ENCODE peak calls at places on chromosome X, in eight cellular contexts. L, N, G, W, D, Y, P and C are unnamed samples.

GRCh38 chrX:53445977-53446376 is 11.8 kb upstream of the HSD17B10 start:
- DNase-seq in L (peak), G (peak), N (peak), P (peak), Y (peak), W (no peak), D (peak), C (no peak)

GRCh38 chrX:35122756-35123155 is 180.2 kb downstream of the FAM47B start:
- DNase-seq in D (no peak), W (no peak), P (no peak), L (no peak), N (no peak), Y (no peak), G (no peak), C (no peak)

GRCh38 chrX:11890843-11891514 is 132.9 kb downstream of the MSL3 start:
- DNase-seq in D (no peak), Y (peak), N (no peak), W (no peak), P (peak), L (peak), G (peak), C (no peak)

GRCh38 chrX:41025926-41026325 is 59.3 kb upstream of the USP9X start:
- DNase-seq in N (peak), P (no peak), G (no peak), D (peak), Y (no peak), L (peak), W (no peak), C (no peak)

GRCh38 chrX:40570346-40571093 is 10.2 kb upstream of the ATP6AP2 start:
- DNase-seq in D (peak), L (no peak), N (no peak), P (no peak), W (no peak), G (peak), Y (peak), C (no peak)

GRCh38 chrX:140132937-140133336 is 167.6 kb upstream of the CXorf66 start:
- DNase-seq in P (no peak), N (no peak), W (no peak), L (no peak), G (no peak), D (no peak), Y (no peak), C (no peak)

GRCh38 chrX:15242899-15243555 is 26.9 kb downstream of the ASB9 start:
- DNase-seq in D (peak), Y (peak), L (peak), N (peak), G (peak), P (peak), W (no peak), C (no peak)

GRCh38 chrX:120769576-120770341 is 105.9 kb downstream of the CT47B1 start:
- DNase-seq in W (no peak), N (no peak), G (peak), Y (no peak), P (no peak), L (peak), D (peak), C (no peak)

GRCh38 chrX:150887906-150888465 is 10.5 kb downstream of the CD99L2 start:
- DNase-seq in N (no peak), L (no peak), G (no peak), Y (no peak), P (no peak), W (no peak), D (no peak), C (no peak)

GRCh38 chrX:747176-747575 is 116.6 kb downstream of the SHOX start:
- DNase-seq in W (no peak), L (no peak), G (no peak), D (no peak), Y (no peak), P (no peak), N (no peak), C (no peak)

GRCh38 chrX:151153086-151153485 is 23.3 kb upstream of the GPR50 start:
- DNase-seq in Y (no peak), G (peak), P (no peak), N (no peak), L (peak), W (no peak), D (peak), C (no peak)

GRCh38 chrX:131854586-131854985 is 168.5 kb upstream of the STK26 start:
- DNase-seq in W (no peak), Y (no peak), G (peak), D (peak), N (no peak), P (no peak), L (no peak), C (no peak)

GRCh38 chrX:97057349-97057909 is 173.7 kb downstream of the RPA4 start:
- DNase-seq in G (no peak), Y (no peak), L (no peak), D (no peak), W (no peak), P (no peak), N (no peak), C (no peak)

GRCh38 chrX:113370001-113370400 is 529.4 kb upstream of the AMOT start:
- DNase-seq in D (peak), L (no peak), Y (no peak), P (no peak), G (no peak), W (no peak), N (no peak), C (no peak)

GRCh38 chrX:3663576-3664290 is 49.7 kb downstream of the PRKX start:
- DNase-seq in G (peak), Y (peak), D (no peak), L (peak), P (peak), W (no peak), N (no peak), C (peak)

GRCh38 chrX:151505796-151506195 is 57.7 kb upstream of the PASD1 start:
- DNase-seq in G (peak), D (peak), Y (no peak), P (no peak), W (no peak), N (peak), L (peak), C (no peak)

GRCh38 chrX:41301438-41301824 is 32.5 kb upstream of the DDX3X start:
- DNase-seq in W (no peak), L (no peak), N (no peak), P (no peak), G (no peak), D (no peak), Y (no peak), C (no peak)

GRCh38 chrX:111728096-111728495 is 47.1 kb downstream of the ALG13 start:
- DNase-seq in P (no peak), L (no peak), D (no peak), N (no peak), G (no peak), Y (no peak), W (no peak), C (no peak)

GRCh38 chrX:65587616-65588526 is 53.3 kb upstream of the LAS1L start:
- DNase-seq in P (peak), L (peak), W (peak), D (peak), N (peak), Y (peak), G (no peak), C (peak)

GRCh38 chrX:39811391-39811790 is 286.4 kb downstream of the BCOR start:
- DNase-seq in N (no peak), D (no peak), W (no peak), Y (no peak), P (no peak), L (peak), G (no peak), C (no peak)

GRCh38 chrX:53223955-53224859 is 800 bp downstream of the KDM5C start:
- DNase-seq in Y (no peak), P (peak), G (no peak), L (peak), N (no peak), W (no peak), D (no peak), C (peak)

GRCh38 chrX:110204986-110205385 is 112.9 kb downstream of the AMMECR1 start:
- DNase-seq in Y (no peak), L (no peak), G (peak), P (no peak), W (no peak), D (no peak), N (no peak), C (no peak)

GRCh38 chrX:43750248-43750676 is 94.2 kb downstream of the MAOA start:
- DNase-seq in L (peak), P (peak), G (peak), N (peak), W (peak), Y (peak), D (peak), C (peak)

GRCh38 chrX:150525061-150525919 is 43.1 kb upstream of the MTM1 start:
- DNase-seq in D (no peak), N (peak), P (no peak), L (peak), Y (no peak), G (no peak), W (no peak), C (no peak)

GRCh38 chrX:53831662-53832635 is 145.4 kb upstream of the HUWE1 start:
- DNase-seq in L (peak), D (peak), P (peak), Y (peak), N (peak), W (no peak), G (peak), C (no peak)

GRCh38 chrX:14027031-14027430 is 2.7 kb downstream of the GEMIN8 start:
- DNase-seq in G (peak), P (no peak), W (no peak), D (no peak), L (peak), Y (no peak), N (peak), C (no peak)

GRCh38 chrX:145552643-145553042 is 265.0 kb upstream of the SLITRK2 start:
- DNase-seq in W (no peak), N (no peak), P (no peak), D (no peak), Y (no peak), G (peak), L (no peak), C (no peak)

GRCh38 chrX:135644624-135645023 is 68.8 kb upstream of the CT45A1 start:
- DNase-seq in G (no peak), D (no peak), L (no peak), N (no peak), Y (no peak), P (no peak), W (no peak), C (no peak)

GRCh38 chrX:131783555-131784338 is 239.4 kb upstream of the STK26 start:
- DNase-seq in Y (peak), W (no peak), P (peak), N (no peak), D (no peak), L (no peak), G (no peak), C (no peak)

GRCh38 chrX:132022115-132022862 is 813 bp upstream of the STK26 start:
- DNase-seq in D (peak), G (peak), Y (no peak), L (no peak), W (no peak), P (peak), N (no peak), C (no peak)

GRCh38 chrX:1555370-1555769 is 18.4 kb upstream of the P2RY8 start:
- DNase-seq in D (no peak), G (no peak), W (no peak), L (no peak), Y (no peak), P (no peak), N (no peak), C (peak)

GRCh38 chrX:71579990-71580380 is 1.7 kb downstream of the GCNA start:
- DNase-seq in G (no peak), W (no peak), N (no peak), P (no peak), Y (no peak), L (no peak), D (no peak), C (no peak)

GRCh38 chrX:45428816-45429215 is 228.1 kb upstream of the DIPK2B start:
- DNase-seq in P (no peak), W (no peak), D (no peak), N (no peak), L (no peak), G (no peak), Y (no peak), C (no peak)

GRCh38 chrX:107014927-107015326 is 14.9 kb upstream of the MORC4 start:
- DNase-seq in N (no peak), W (no peak), P (no peak), G (no peak), D (no peak), Y (no peak), L (no peak), C (no peak)

GRCh38 chrX:110915579-110915978 is 120.0 kb upstream of the CHRDL1 start:
- DNase-seq in P (no peak), D (no peak), L (no peak), Y (no peak), W (no peak), N (no peak), G (no peak), C (no peak)

DNA sequence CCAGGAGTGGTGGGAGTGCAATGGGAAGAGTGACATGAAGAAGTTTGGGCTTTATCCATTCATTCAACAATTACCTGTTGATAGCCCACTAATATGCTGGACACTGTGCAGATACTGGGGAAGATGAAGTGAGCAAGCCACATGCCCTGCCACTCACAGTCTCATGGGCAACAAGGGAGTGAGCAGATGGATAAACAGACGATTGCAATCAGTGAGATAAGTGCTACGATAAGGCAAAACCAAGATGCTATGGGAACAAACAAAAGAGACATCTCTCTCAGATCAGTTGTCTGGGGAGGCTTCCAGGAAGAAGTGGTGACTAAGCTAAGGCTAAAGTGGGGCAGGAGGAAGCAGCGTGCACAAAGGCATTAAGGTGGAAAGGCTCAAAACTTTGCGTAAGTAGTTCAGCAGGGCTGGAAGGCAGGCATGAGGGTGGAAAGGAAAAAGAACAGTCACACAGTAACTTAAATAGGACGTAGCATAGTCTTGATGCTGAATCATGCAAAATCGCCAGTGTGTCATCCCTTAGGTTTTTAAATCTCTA is 31.7 kb downstream of the GAB3 start:
- DNase-seq in Y (no peak), G (peak), D (peak), W (no peak), N (no peak), L (no peak), P (no peak), C (no peak)
- H3K4me3 ChIP-seq in Y (no peak), G (peak), D (no peak), W (no peak), N (no peak), L (no peak), P (no peak), C (no peak)

DNA sequence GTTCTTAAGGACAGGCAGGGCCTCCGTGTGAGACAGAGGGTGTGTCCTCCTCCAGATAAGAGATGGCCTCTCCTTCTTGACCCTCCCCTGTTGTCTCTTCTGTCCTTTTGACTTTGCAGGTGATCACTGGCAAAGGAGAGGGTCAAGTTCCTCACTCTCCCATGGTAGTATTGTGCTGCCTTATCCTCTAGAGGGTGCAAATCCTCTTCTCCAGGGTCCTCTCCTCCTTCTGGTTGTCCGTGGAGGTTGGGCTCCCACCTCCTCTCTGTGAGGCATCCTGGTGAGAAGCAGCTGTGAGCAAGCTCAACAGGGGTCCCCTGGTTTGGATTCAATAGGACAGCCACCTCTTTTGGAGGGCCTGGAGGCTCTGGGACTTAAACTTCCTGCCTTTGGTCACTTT is 44.8 kb downstream of the ZNF182 start:
- DNase-seq in L (peak), D (peak), Y (no peak), W (no peak), N (no peak), G (peak), P (no peak), C (no peak)
- TF ChIP-seq CTCF in L (no peak), D (peak), Y (peak), W (no peak), N (no peak), G (peak), P (no peak), C (no peak)

DNA sequence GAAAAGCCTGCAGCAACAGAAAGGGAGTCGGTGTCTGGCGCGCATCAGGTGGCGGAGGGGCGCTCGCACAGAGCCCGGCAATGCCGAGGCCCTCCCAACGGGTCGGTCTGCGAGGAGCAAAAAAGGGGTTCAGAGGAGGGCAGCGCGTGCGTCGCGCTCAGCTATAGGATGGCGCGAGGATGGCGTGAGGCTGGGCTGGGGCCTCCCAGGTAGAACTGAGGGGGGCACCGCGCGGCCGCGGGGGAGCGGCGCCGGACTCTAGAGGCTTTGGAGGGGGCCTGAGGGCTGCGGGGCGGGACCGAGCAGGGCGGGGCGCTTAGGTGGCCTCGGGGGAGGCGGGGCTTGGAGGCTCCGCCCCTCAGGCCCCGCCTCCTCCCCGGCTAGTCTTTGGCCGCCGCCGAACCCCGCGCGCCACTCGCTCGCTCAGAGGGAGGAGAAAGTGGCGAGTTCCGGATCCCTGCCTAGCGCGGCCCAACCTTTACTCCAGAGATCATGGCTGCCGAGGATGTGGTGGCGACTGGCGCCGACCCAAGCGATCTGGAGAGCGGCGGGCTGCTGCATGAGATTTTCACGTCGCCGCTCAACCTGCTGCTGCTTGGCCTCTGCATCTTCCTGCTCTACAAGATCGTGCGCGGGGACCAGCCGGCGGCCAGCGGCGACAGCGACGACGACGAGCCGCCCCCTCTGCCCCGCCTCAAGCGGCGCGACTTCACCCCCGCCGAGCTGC is at the start of gene PGRMC1:
- DNase-seq in L (peak), N (peak), P (peak), W (peak), D (peak), G (peak), Y (peak), C (peak)
- TF ChIP-seq POLR2A in L (peak), N (peak), P (peak), W (peak), D (peak), G (peak), Y (peak), C (no peak)

GRCh38 chrX:103584606-103585005 is 709 bp upstream of the TCEAL4 start:
- DNase-seq in P (no peak), G (no peak), D (no peak), N (no peak), Y (no peak), L (no peak), W (no peak), C (no peak)
- H3K4me3 ChIP-seq in P (no peak), G (no peak), D (no peak), N (no peak), Y (no peak), L (peak), W (no peak), C (no peak)

GRCh38 chrX:84099120-84099519 is 88.9 kb downstream of the RPS6KA6 start:
- DNase-seq in N (no peak), W (no peak), D (no peak), G (no peak), Y (no peak), L (no peak), P (no peak), C (no peak)
- TF ChIP-seq CTCF in N (no peak), W (no peak), D (no peak), G (no peak), Y (no peak), L (no peak), P (no peak), C (no peak)

GRCh38 chrX:46758956-46759644 is at the start of gene SLC9A7:
- DNase-seq in W (peak), G (peak), D (peak), P (peak), Y (peak), N (peak), L (peak), C (peak)
- TF ChIP-seq POLR2A in W (no peak), G (no peak), D (no peak), P (no peak), Y (no peak), N (no peak), L (peak), C (no peak)

DNA sequence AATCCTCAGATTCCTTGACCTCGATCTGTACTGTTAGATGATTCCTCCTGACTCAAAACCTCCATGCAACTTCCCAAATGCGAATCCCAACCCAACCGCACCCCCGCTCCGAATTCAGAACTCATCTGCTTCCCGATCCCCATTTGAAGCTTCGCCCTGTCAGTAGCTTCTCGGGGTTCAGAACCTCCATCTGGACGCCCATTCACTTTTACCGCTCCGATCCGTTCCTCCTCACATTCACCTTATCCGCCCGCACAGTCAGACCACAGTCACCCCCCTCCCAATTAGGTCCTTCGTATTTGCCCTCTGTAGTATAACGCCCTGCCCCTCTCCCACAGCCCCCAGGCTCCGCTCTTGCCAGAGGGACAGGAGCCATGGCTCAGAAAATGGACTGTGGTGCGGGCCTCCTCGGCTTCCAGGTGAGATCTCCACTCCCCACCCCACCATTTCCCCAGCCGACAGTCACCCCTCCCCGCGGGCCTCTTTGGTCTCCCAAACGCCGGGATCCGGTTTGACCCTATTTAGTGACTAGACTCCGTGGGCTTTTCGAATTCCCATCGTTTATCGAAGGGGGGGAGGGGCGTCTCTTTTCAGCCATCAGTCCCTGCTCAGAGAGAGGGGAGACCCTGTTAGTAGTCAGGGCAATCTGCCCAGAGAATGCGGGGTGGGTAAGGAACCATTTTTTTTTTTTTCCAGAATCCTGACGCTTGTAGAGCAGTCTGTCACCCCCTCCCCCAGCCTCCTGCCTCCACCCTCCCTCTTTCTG is 691 bp downstream of the MAGED1 start:
- DNase-seq in L (peak), P (no peak), Y (no peak), D (no peak), G (peak), W (no peak), N (peak), C (no peak)
- H3K4me3 ChIP-seq in L (peak), P (peak), Y (peak), D (no peak), G (peak), W (peak), N (peak), C (peak)